ENCODE peak calls at places on chromosomes 16 and 17, in seven cellular contexts. W is ascending aorta, L is Right ventricle myocardium superior, M is psoas muscle, R is A673, S is germinal center, D is fibroblast of pulmonary artery. P is an unnamed sample.

GRCh38 chr17:48628641-48629410 is 2.7 kb upstream of the HOXB9 start:
- DNase-seq in L (no peak), S (no peak), R (no peak), W (no peak), M (no peak), D (no peak), P (no peak)

GRCh38 chr17:20063665-20064648 is 54.8 kb downstream of the SPECC1 start:
- DNase-seq in S (no peak), M (peak; percentile 90), D (peak; percentile 93), L (peak; percentile 87), R (peak; percentile 73), W (peak; percentile 66), P (peak; percentile 69)

GRCh38 chr16:13958438-13958837 is 38.5 kb downstream of the ERCC4 start:
- DNase-seq in D (no peak), S (no peak), W (no peak), L (no peak), R (no peak), M (no peak), P (no peak)

GRCh38 chr17:45004388-45004787 is 36.3 kb upstream of the C1QL1 start:
- DNase-seq in L (no peak), D (no peak), S (no peak), M (no peak), W (no peak), R (no peak), P (no peak)

GRCh38 chr17:76918811-76919210 is 50.6 kb downstream of the MGAT5B start:
- DNase-seq in W (no peak), S (no peak), R (no peak), L (no peak), M (no peak), D (no peak), P (no peak)

GRCh38 chr17:1162116-1162855 is 17.5 kb downstream of the ABR start:
- DNase-seq in M (no peak), D (no peak), R (no peak), L (no peak), W (no peak), S (no peak), P (no peak)

GRCh38 chr17:1766382-1767135 is 4.7 kb downstream of the SERPINF1 start:
- DNase-seq in M (peak; percentile 61), D (no peak), S (no peak), R (no peak), L (peak; percentile 75), W (no peak), P (no peak)

GRCh38 chr16:2147981-2148671 is at the start of gene RAB26:
- DNase-seq in W (no peak), D (peak; percentile 48), S (peak; percentile 66), L (peak; percentile 89), R (peak; percentile 78), M (peak; percentile 94), P (peak; percentile 89)

GRCh38 chr16:71929048-71929447 is 33.7 kb downstream of the IST1 start:
- DNase-seq in M (no peak), L (no peak), S (no peak), W (no peak), R (no peak), D (peak; percentile 67), P (no peak)

GRCh38 chr16:13873835-13874438 is 46.0 kb upstream of the ERCC4 start:
- DNase-seq in W (no peak), D (peak; percentile 41), L (no peak), S (no peak), M (no peak), R (peak; percentile 60), P (no peak)

GRCh38 chr17:27264068-27264812 is 29.7 kb upstream of the WSB1 start:
- DNase-seq in D (no peak), R (no peak), S (no peak), M (no peak), W (no peak), L (no peak), P (no peak)

GRCh38 chr16:85989863-85990643 is 91.1 kb downstream of the IRF8 start:
- DNase-seq in W (no peak), D (no peak), M (no peak), R (no peak), L (no peak), S (no peak), P (no peak)

GRCh38 chr17:29344201-29344856 is 45.8 kb upstream of the TAOK1 start:
- DNase-seq in M (no peak), D (no peak), W (no peak), S (no peak), L (no peak), R (no peak), P (no peak)

GRCh38 chr16:87895641-87896141 is 26.4 kb upstream of the SLC7A5 start:
- DNase-seq in M (no peak), S (no peak), W (no peak), R (no peak), D (no peak), L (no peak), P (no peak)

GRCh38 chr16:15034266-15035162 is 21.4 kb downstream of the NTAN1 start:
- DNase-seq in L (no peak), D (peak; percentile 62), S (no peak), R (peak; percentile 56), M (no peak), W (no peak), P (no peak)

GRCh38 chr17:31433091-31433790 is 41.8 kb downstream of the RAB11FIP4 start:
- DNase-seq in L (no peak), W (no peak), M (no peak), R (no peak), D (no peak), S (no peak), P (no peak)

GRCh38 chr17:39738568-39738901 is 797 bp downstream of the GRB7 start:
- DNase-seq in M (peak; percentile 38), L (no peak), S (no peak), W (no peak), R (no peak), D (no peak), P (no peak)

GRCh38 chr17:12537436-12537835 is 128.3 kb upstream of the MYOCD start:
- DNase-seq in M (no peak), R (no peak), L (no peak), D (no peak), S (no peak), W (no peak), P (no peak)

GRCh38 chr17:41618341-41619161 is 5.8 kb downstream of the KRT17 start:
- DNase-seq in D (no peak), W (no peak), L (no peak), R (no peak), S (no peak), M (no peak), P (no peak)

GRCh38 chr17:79836952-79837887 is 2.0 kb downstream of the CBX4 start:
- DNase-seq in R (peak; percentile 88), D (peak; percentile 86), W (no peak), S (peak; percentile 67), M (peak; percentile 86), L (peak; percentile 87), P (peak; percentile 78)